ENCODE peak calls at places on chromosomes 13 and 19, in six cellular contexts. D is GM23338, E is SK-N-SH, N is HCT116, Z is OCI-LY7, B is neural progenitor cell. X is an unnamed sample.
A peak's percentile ranks its signal among the peaks of the same experiment; 100 is the strongest.

GRCh38 chr13:30453727-30454126 is 12.0 kb downstream of the HMGB1 start:
- DNase-seq in D (no peak), E (no peak), N (no peak), Z (peak; percentile 60), B (no peak), X (no peak)

GRCh38 chr13:112880976-112881540 is 88.0 kb upstream of the MCF2L start:
- DNase-seq in D (no peak), E (no peak), N (no peak), Z (no peak), B (no peak), X (no peak)

GRCh38 chr19:1523412-1524205 is at the start of gene PLK5:
- DNase-seq in D (peak; percentile 66), E (peak; percentile 69), N (no peak), Z (no peak), B (peak; percentile 79), X (no peak)

GRCh38 chr13:31850041-31850440 is 110.7 kb downstream of the RXFP2 start:
- DNase-seq in D (no peak), E (no peak), N (no peak), Z (no peak), B (no peak), X (no peak)

GRCh38 chr13:101264931-101265330 is 151.4 kb downstream of the NALCN start:
- DNase-seq in D (no peak), E (no peak), N (no peak), Z (no peak), B (no peak), X (no peak)

GRCh38 chr13:56864451-56864850 is 276.3 kb upstream of the PRR20A start:
- DNase-seq in D (no peak), E (no peak), N (no peak), Z (no peak), B (no peak), X (no peak)

GRCh38 chr13:20728579-20729300 is 25.2 kb downstream of the IL17D start:
- DNase-seq in D (no peak), E (no peak), N (no peak), Z (no peak), B (no peak), X (no peak)

GRCh38 chr19:17873661-17874422 is 2.1 kb downstream of the SLC5A5 start:
- DNase-seq in D (peak; percentile 94), E (peak; percentile 98), N (peak; percentile 48), Z (peak; percentile 78), B (peak; percentile 94), X (peak; percentile 12)

GRCh38 chr19:5907216-5907615 is 2.5 kb downstream of the VMAC start:
- DNase-seq in D (no peak), E (no peak), N (no peak), Z (no peak), B (no peak), X (no peak)

GRCh38 chr13:101757446-101758039 is 305.1 kb downstream of the ITGBL1 start:
- DNase-seq in D (peak; percentile 55), E (peak; percentile 48), N (no peak), Z (peak; percentile 7), B (peak; percentile 9), X (peak; percentile 49)

GRCh38 chr13:87893186-87893585 is 222.0 kb downstream of the SLITRK5 start:
- DNase-seq in D (no peak), E (no peak), N (no peak), Z (no peak), B (no peak), X (no peak)

GRCh38 chr13:42883771-42884170 is 102.4 kb downstream of the FAM216B start:
- DNase-seq in D (no peak), E (peak; percentile 61), N (peak; percentile 2), Z (no peak), B (peak; percentile 32), X (no peak)

GRCh38 chr13:41825691-41826090 is 135.2 kb downstream of the VWA8 start:
- DNase-seq in D (no peak), E (no peak), N (no peak), Z (no peak), B (no peak), X (no peak)

GRCh38 chr19:3270908-3271307 is 46.4 kb downstream of the CELF5 start:
- DNase-seq in D (peak; percentile 96), E (peak; percentile 89), N (peak; percentile 26), Z (peak; percentile 58), B (peak; percentile 90), X (no peak)

GRCh38 chr19:3645726-3646125 is 19.1 kb upstream of the CACTIN start:
- DNase-seq in D (no peak), E (no peak), N (no peak), Z (no peak), B (no peak), X (no peak)

GRCh38 chr13:40031031-40031430 is 375.6 kb downstream of the COG6 start:
- DNase-seq in D (no peak), E (no peak), N (no peak), Z (no peak), B (no peak), X (no peak)

GRCh38 chr13:83752141-83752540 is 130.1 kb downstream of the SLITRK1 start:
- DNase-seq in D (no peak), E (no peak), N (no peak), Z (no peak), B (no peak), X (no peak)

GRCh38 chr19:37691881-37692504 is 27.6 kb downstream of the ZNF607 start:
- DNase-seq in D (peak; percentile 93), E (peak; percentile 89), N (no peak), Z (peak; percentile 16), B (peak; percentile 91), X (no peak)

GRCh38 chr13:80030491-80030890 is 310.4 kb downstream of the SPRY2 start:
- DNase-seq in D (peak; percentile 28), E (no peak), N (peak; percentile 18), Z (no peak), B (peak; percentile 16), X (no peak)

GRCh38 chr13:65784088-65784816 is 1445.9 kb downstream of the PCDH9 start:
- DNase-seq in D (no peak), E (no peak), N (no peak), Z (no peak), B (no peak), X (no peak)

GRCh38 chr19:48103922-48104321 is 6.7 kb downstream of the PLA2G4C start:
- DNase-seq in D (no peak), E (no peak), N (no peak), Z (no peak), B (no peak), X (no peak)

DNA sequence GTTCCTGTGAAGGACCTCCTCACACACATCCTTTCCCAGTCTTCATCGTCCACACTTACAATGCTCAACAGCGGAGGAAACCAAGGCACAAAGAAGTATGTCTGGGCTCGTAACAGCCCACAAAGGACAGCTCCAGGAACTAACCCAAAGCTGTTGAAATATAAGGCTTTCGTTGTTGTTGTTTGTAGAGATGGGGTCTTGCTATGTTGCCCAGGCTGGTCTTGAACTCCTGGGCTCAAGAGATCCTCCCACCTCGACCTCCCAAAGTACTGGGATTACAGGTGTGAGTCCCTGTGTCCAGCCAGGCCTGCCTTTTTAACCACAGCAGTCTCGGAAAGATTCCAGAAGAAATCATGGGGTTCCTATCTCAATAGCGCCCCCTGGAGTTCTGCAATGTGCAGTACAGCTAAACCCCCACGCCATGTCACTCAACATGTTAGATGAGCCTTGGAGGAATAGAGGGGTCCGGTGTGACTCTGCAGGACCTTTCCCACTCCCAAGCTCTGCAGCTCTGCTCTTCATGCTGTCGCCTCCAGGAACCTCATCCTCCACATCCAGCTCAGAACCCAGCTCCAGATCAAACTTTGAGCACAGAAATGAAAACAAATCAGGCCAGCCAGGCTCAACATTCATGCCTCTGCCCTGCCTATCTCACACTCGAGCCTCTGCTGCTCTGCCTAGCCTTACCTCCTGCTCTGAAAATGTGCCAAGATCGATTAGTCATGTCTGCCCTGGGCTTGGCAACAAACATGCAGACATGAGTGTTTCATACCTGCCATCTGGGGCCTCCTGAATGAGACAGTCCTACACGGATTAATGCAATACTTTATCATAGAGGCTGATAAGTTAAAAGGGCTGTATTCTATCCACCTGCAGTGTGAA is 7.5 kb downstream of the PLA2G4C start:
- DNase-seq in D (peak; percentile 82), E (peak; percentile 70), N (peak; percentile 75), Z (peak; percentile 49), B (peak; percentile 69), X (peak; percentile 32)
- H3K4me3 ChIP-seq in D (no peak overlapping the region), E (no peak overlapping the region), N (peak overlapping the region; percentile 19), Z (no peak overlapping the region), B (no peak overlapping the region), X (no peak overlapping the region)

GRCh38 chr19:12676384-12676792 is 5.3 kb downstream of the DHPS start:
- DNase-seq in D (peak; percentile 96), E (peak; percentile 87), N (peak; percentile 67), Z (peak; percentile 83), B (peak; percentile 86), X (peak; percentile 77)
- TF ChIP-seq EZH2phosphoT487 in D (no peak), E (no peak), N (no peak), Z (no peak), B (no peak), X (no peak)

GRCh38 chr19:38975214-38975860 is at the start of gene FBXO17:
- DNase-seq in D (peak; percentile 70), E (peak; percentile 90), N (no peak), Z (no peak), B (peak; percentile 77), X (no peak)

GRCh38 chr19:38977445-38978314 is 2.1 kb upstream of the FBXO17 start:
- DNase-seq in D (no peak), E (no peak), N (no peak), Z (no peak), B (no peak), X (peak; percentile 67)

GRCh38 chr19:38975861-38976271 is 324 bp upstream of the FBXO17 start:
- DNase-seq in D (peak; percentile 59), E (no peak), N (no peak), Z (no peak), B (peak; percentile 67), X (no peak)

GRCh38 chr19:38971672-38972071 is 3.9 kb downstream of the FBXO17 start:
- DNase-seq in D (no peak), E (no peak), N (no peak), Z (no peak), B (no peak), X (no peak)

GRCh38 chr19:38974599-38975213 is 836 bp downstream of the FBXO17 start:
- DNase-seq in D (no peak), E (peak; percentile 34), N (no peak), Z (no peak), B (no peak), X (no peak)
- TF ChIP-seq CTCF in D (no peak), E (no peak), N (no peak), Z (no peak), B (no peak), X (no peak)

GRCh38 chr19:40512110-40512472 is 45.3 kb downstream of the SPTBN4 start:
- DNase-seq in D (no peak), E (no peak), N (no peak), Z (no peak), B (no peak), X (no peak)

GRCh38 chr19:40512473-40513344 is 45.9 kb downstream of the SPTBN4 start:
- DNase-seq in D (peak; percentile 82), E (peak; percentile 66), N (no peak), Z (no peak), B (peak; percentile 81), X (no peak)

GRCh38 chr19:40513741-40514315 is 47.0 kb downstream of the SPTBN4 start:
- DNase-seq in D (no peak), E (no peak), N (no peak), Z (no peak), B (no peak), X (no peak)

GRCh38 chr19:40511487-40511886 is 44.7 kb downstream of the SPTBN4 start:
- DNase-seq in D (no peak), E (no peak), N (no peak), Z (no peak), B (no peak), X (no peak)

DNA sequence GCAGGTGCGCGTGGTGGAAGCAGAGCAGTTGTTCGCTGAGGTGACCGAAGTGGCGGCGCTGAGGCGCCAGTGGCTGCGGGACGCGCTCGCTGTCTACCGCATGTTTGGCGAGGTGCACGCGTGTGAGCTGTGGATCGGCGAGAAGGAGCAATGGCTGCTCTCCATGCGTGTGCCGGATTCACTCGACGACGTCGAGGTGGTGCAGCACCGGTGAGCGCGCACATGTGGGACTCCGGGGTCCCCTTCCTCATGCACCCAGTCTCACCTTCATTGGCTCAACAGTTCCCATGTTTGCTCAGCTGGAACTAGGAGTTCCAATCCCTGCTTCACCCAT is 46.5 kb downstream of the SPTBN4 start:
- DNase-seq in D (no peak), E (no peak), N (no peak), Z (no peak), B (no peak), X (no peak)
- H3K4me3 ChIP-seq in D (peak overlapping the region; percentile 50), E (no peak overlapping the region), N (no peak overlapping the region), Z (no peak overlapping the region), B (peak overlapping the region; percentile 33), X (no peak overlapping the region)

X was measured in MM.1S.